ENCODE peak calls at places on chromosomes 5 and 9, in five cellular contexts. One of them, this sample, is unnamed.

GRCh38 chr5:171676286-171676944 is 109.2 kb upstream of the SMIM23 start:
- DNase-seq in GM23338: no peak
- DNase-seq in HCT116: no peak
- DNase-seq in GM23248: no peak
- DNase-seq in OCI-LY7: no peak
- DNase-seq in this sample: no peak

GRCh38 chr5:103891151-103891550 is 328.6 kb upstream of the NUDT12 start:
- DNase-seq in GM23338: no peak
- DNase-seq in GM23248: no peak
- DNase-seq in OCI-LY7: no peak
- DNase-seq in HCT116: no peak
- DNase-seq in this sample: no peak

GRCh38 chr5:35337332-35338168 is 107.3 kb upstream of the PRLR start:
- DNase-seq in GM23338: peak
- DNase-seq in GM23248: no peak
- DNase-seq in OCI-LY7: no peak
- DNase-seq in HCT116: no peak
- DNase-seq in this sample: no peak

GRCh38 chr5:115543931-115544370 is 624 bp downstream of the FEM1C start:
- DNase-seq in GM23338: peak
- DNase-seq in GM23248: peak
- DNase-seq in HCT116: no peak
- DNase-seq in OCI-LY7: peak
- DNase-seq in this sample: peak

GRCh38 chr5:108398964-108399363 is 17.1 kb upstream of the FBXL17 start:
- DNase-seq in GM23338: peak
- DNase-seq in HCT116: no peak
- DNase-seq in OCI-LY7: no peak
- DNase-seq in GM23248: no peak
- DNase-seq in this sample: no peak

GRCh38 chr5:71640408-71640807 is 53.3 kb downstream of the MCCC2 start:
- DNase-seq in GM23338: no peak
- DNase-seq in OCI-LY7: no peak
- DNase-seq in GM23248: no peak
- DNase-seq in HCT116: no peak
- DNase-seq in this sample: no peak

GRCh38 chr5:175652741-175653663 is 4.9 kb upstream of the HRH2 start:
- DNase-seq in GM23338: no peak
- DNase-seq in HCT116: no peak
- DNase-seq in OCI-LY7: no peak
- DNase-seq in GM23248: no peak
- DNase-seq in this sample: no peak

GRCh38 chr5:18032744-18033143 is 398.5 kb downstream of the TAF11L14 start:
- DNase-seq in GM23248: no peak
- DNase-seq in OCI-LY7: no peak
- DNase-seq in HCT116: no peak
- DNase-seq in GM23338: no peak
- DNase-seq in this sample: no peak

GRCh38 chr5:150630459-150631325 is 9.8 kb upstream of the SYNPO start:
- DNase-seq in GM23248: no peak
- DNase-seq in OCI-LY7: no peak
- DNase-seq in GM23338: no peak
- DNase-seq in HCT116: no peak
- DNase-seq in this sample: no peak

GRCh38 chr9:100324594-100325200 is 28.0 kb downstream of the TEX10 start:
- DNase-seq in HCT116: peak
- DNase-seq in GM23338: peak
- DNase-seq in OCI-LY7: peak
- DNase-seq in GM23248: peak
- DNase-seq in this sample: peak

GRCh38 chr9:121340676-121341392 is 29.2 kb downstream of the STOM start:
- DNase-seq in OCI-LY7: no peak
- DNase-seq in GM23248: no peak
- DNase-seq in HCT116: no peak
- DNase-seq in GM23338: no peak
- DNase-seq in this sample: no peak

GRCh38 chr5:61641748-61642565 is 309.9 kb downstream of the ZSWIM6 start:
- DNase-seq in GM23338: no peak
- DNase-seq in HCT116: no peak
- DNase-seq in OCI-LY7: no peak
- DNase-seq in GM23248: peak
- DNase-seq in this sample: no peak

GRCh38 chr5:132378580-132378979 is 9.1 kb downstream of the SLC22A5 start:
- DNase-seq in GM23338: no peak
- DNase-seq in OCI-LY7: no peak
- DNase-seq in GM23248: peak
- DNase-seq in HCT116: no peak
- DNase-seq in this sample: no peak

GRCh38 chr5:40906351-40906751 is 2.9 kb upstream of the C7 start:
- DNase-seq in GM23338: no peak
- DNase-seq in HCT116: no peak
- DNase-seq in GM23248: no peak
- DNase-seq in OCI-LY7: no peak
- DNase-seq in this sample: no peak

GRCh38 chr5:143495124-143495523 is 91.6 kb upstream of the NR3C1 start:
- DNase-seq in GM23338: no peak
- DNase-seq in HCT116: no peak
- DNase-seq in OCI-LY7: no peak
- DNase-seq in GM23248: peak
- DNase-seq in this sample: no peak

GRCh38 chr5:38720691-38721361 is 125.0 kb upstream of the OSMR start:
- DNase-seq in GM23338: no peak
- DNase-seq in GM23248: no peak
- DNase-seq in HCT116: no peak
- DNase-seq in OCI-LY7: no peak
- DNase-seq in this sample: no peak

GRCh38 chr9:72554221-72554641 is 32.8 kb downstream of the TMC1 start:
- DNase-seq in HCT116: no peak
- DNase-seq in GM23248: peak
- DNase-seq in GM23338: no peak
- DNase-seq in OCI-LY7: no peak
- DNase-seq in this sample: peak

GRCh38 chr5:146624179-146624578 is 108.2 kb upstream of the GPR151 start:
- DNase-seq in GM23338: peak
- DNase-seq in GM23248: no peak
- DNase-seq in HCT116: no peak
- DNase-seq in OCI-LY7: no peak
- DNase-seq in this sample: peak

GRCh38 chr5:129904102-129904666 is at the start of gene CHSY3:
- DNase-seq in GM23248: peak
- DNase-seq in HCT116: peak
- DNase-seq in GM23338: peak
- DNase-seq in OCI-LY7: no peak
- DNase-seq in this sample: peak

GRCh38 chr5:100270323-100270771 is 264.8 kb upstream of the FAM174A start:
- DNase-seq in OCI-LY7: no peak
- DNase-seq in GM23248: no peak
- DNase-seq in GM23338: no peak
- DNase-seq in HCT116: no peak
- DNase-seq in this sample: no peak

GRCh38 chr5:180013660-180014059 is 57.9 kb downstream of the RNF130 start:
- DNase-seq in GM23338: no peak
- DNase-seq in HCT116: no peak
- DNase-seq in GM23248: no peak
- DNase-seq in OCI-LY7: no peak
- DNase-seq in this sample: no peak

GRCh38 chr9:114207845-114208244 is 52.5 kb downstream of the COL27A1 start:
- DNase-seq in GM23338: no peak
- DNase-seq in HCT116: no peak
- DNase-seq in OCI-LY7: no peak
- DNase-seq in GM23248: no peak
- DNase-seq in this sample: no peak

GRCh38 chr5:73118331-73119011 is 1.9 kb upstream of the TMEM171 start:
- DNase-seq in HCT116: no peak
- DNase-seq in GM23338: no peak
- DNase-seq in GM23248: no peak
- DNase-seq in OCI-LY7: no peak
- DNase-seq in this sample: no peak

GRCh38 chr5:168995024-168995423 is 305.9 kb downstream of the SLIT3 start:
- DNase-seq in GM23338: no peak
- DNase-seq in HCT116: no peak
- DNase-seq in OCI-LY7: no peak
- DNase-seq in GM23248: no peak
- DNase-seq in this sample: no peak

GRCh38 chr5:181164076-181164952 is 16.9 kb downstream of the OR2V2 start:
- DNase-seq in GM23248: peak
- DNase-seq in GM23338: peak
- DNase-seq in OCI-LY7: no peak
- DNase-seq in HCT116: no peak
- DNase-seq in this sample: no peak

GRCh38 chr5:168793844-168794837 is 215.0 kb upstream of the PANK3 start:
- DNase-seq in GM23338: no peak
- DNase-seq in GM23248: peak
- DNase-seq in OCI-LY7: no peak
- DNase-seq in HCT116: no peak
- DNase-seq in this sample: peak

GRCh38 chr5:909994-910768 is 17.5 kb downstream of the TRIP13 start:
- DNase-seq in HCT116: no peak
- DNase-seq in GM23248: no peak
- DNase-seq in OCI-LY7: no peak
- DNase-seq in GM23338: no peak
- DNase-seq in this sample: no peak
- TF ChIP-seq EZH2phosphoT487 in HCT116: no peak
- TF ChIP-seq EZH2phosphoT487 in GM23248: no peak
- TF ChIP-seq EZH2phosphoT487 in OCI-LY7: no peak
- TF ChIP-seq EZH2phosphoT487 in GM23338: no peak
- TF ChIP-seq EZH2phosphoT487 in this sample: no peak

GRCh38 chr9:14180077-14180941 is 133.6 kb downstream of the NFIB start:
- DNase-seq in HCT116: no peak
- DNase-seq in GM23338: no peak
- DNase-seq in OCI-LY7: no peak
- DNase-seq in GM23248: no peak
- DNase-seq in this sample: no peak
- H3K4me2 ChIP-seq in HCT116: no peak
- H3K4me2 ChIP-seq in GM23338: no peak
- H3K4me2 ChIP-seq in OCI-LY7: no peak
- H3K4me2 ChIP-seq in GM23248: peak
- H3K4me2 ChIP-seq in this sample: peak

DNA sequence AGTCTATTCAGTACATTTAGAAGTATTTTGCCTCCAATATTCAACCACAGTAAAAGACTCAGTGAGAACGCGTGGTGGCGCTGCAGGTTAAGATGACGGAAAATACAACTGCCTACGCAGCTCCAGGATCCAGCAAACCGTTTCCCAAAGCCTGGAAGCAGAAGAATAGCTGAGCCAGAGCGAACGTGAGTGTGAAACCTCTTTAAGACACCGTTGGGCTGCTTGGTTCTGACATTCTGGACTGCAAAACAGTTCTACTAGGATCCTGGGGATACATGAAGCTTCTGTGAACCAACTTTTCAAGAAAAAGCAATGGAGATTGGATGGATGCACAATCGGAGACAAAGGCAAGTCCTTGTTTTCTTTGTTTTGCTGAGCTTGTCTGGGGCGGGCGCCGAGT is at the start of gene PCDHB16:
- DNase-seq in HCT116: no peak
- DNase-seq in OCI-LY7: no peak
- DNase-seq in GM23248: peak
- DNase-seq in GM23338: peak
- DNase-seq in this sample: peak
- TF ChIP-seq EZH2phosphoT487 in HCT116: no peak
- TF ChIP-seq EZH2phosphoT487 in OCI-LY7: no peak
- TF ChIP-seq EZH2phosphoT487 in GM23248: no peak
- TF ChIP-seq EZH2phosphoT487 in GM23338: no peak
- TF ChIP-seq EZH2phosphoT487 in this sample: no peak

GRCh38 chr5:98060148-98060547 is 713.3 kb upstream of the RGMB start:
- DNase-seq in HCT116: no peak
- DNase-seq in OCI-LY7: no peak
- DNase-seq in GM23338: no peak
- DNase-seq in GM23248: no peak
- DNase-seq in this sample: no peak
- H3K4me2 ChIP-seq in HCT116: no peak
- H3K4me2 ChIP-seq in OCI-LY7: no peak
- H3K4me2 ChIP-seq in GM23338: no peak
- H3K4me2 ChIP-seq in GM23248: no peak
- H3K4me2 ChIP-seq in this sample: no peak

GRCh38 chr9:4020038-4020746 is 279.7 kb downstream of the GLIS3 start:
- DNase-seq in GM23248: no peak
- DNase-seq in HCT116: no peak
- DNase-seq in GM23338: no peak
- DNase-seq in OCI-LY7: no peak
- DNase-seq in this sample: peak
- TF ChIP-seq EZH2phosphoT487 in GM23248: no peak
- TF ChIP-seq EZH2phosphoT487 in HCT116: no peak
- TF ChIP-seq EZH2phosphoT487 in GM23338: no peak
- TF ChIP-seq EZH2phosphoT487 in OCI-LY7: no peak
- TF ChIP-seq EZH2phosphoT487 in this sample: no peak

DNA sequence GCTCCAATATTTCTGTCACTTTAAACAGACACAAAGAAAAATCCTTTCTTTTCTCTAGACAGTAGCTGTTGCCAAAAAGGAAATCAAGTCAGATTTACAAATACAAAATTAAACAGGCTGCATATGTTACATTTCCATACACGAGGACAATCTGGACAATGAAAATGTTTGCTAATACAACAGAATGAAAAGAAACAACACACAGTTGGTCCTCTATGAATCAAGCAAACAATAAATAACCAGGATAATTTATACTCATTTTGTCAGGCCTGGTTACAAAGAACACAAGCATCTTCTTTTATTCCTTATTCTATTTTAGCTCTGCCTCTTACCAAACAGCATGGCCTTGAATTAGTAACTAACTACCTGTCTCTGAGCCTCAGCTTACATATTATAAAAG is 156.4 kb downstream of the MAPKAP1 start:
- DNase-seq in OCI-LY7: no peak
- DNase-seq in HCT116: no peak
- DNase-seq in GM23248: no peak
- DNase-seq in GM23338: no peak
- DNase-seq in this sample: no peak
- H3K4me2 ChIP-seq in OCI-LY7: no peak
- H3K4me2 ChIP-seq in HCT116: no peak
- H3K4me2 ChIP-seq in GM23248: peak
- H3K4me2 ChIP-seq in GM23338: no peak
- H3K4me2 ChIP-seq in this sample: no peak

DNA sequence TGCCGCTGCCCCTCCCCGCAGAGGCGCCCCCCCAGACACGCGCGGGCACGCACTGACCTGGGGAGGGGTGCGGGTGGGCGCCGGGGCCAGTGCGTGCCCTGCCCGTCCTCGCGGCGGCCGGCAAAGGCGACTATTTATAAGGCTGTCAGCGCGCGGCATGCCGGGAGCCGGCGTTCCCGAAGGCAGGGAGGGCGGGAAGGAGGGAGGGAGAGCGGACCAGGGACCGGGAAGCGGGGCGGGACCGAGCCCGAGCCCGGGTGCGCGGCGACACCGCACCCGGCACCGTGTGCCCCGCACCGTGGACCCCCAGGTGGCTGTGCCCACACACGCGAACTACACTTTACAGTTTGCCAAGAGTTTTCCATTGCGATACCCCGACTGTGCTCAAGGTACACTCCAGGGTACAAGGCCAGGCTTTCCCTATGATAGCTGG is at the start of gene AK1:
- DNase-seq in GM23248: peak
- DNase-seq in HCT116: no peak
- DNase-seq in GM23338: peak
- DNase-seq in OCI-LY7: no peak
- DNase-seq in this sample: peak
- TF ChIP-seq EZH2phosphoT487 in GM23248: no peak
- TF ChIP-seq EZH2phosphoT487 in HCT116: no peak
- TF ChIP-seq EZH2phosphoT487 in GM23338: no peak
- TF ChIP-seq EZH2phosphoT487 in OCI-LY7: no peak
- TF ChIP-seq EZH2phosphoT487 in this sample: no peak

This sample was measured in hepatocyte.